ENCODE peak calls at places on chromosomes 5 and 9, in nine cellular contexts. W is type B pancreatic cell; U is NCI-H1417; Q is upper lobe of right lung; K is neural crest cell; B is KG1; L is HS-5; G is stimulated activated CD8-positive, alpha-beta memory T cell treated with anti-CD3 and anti-CD28 coated beads, Interleukin-4, amount 100 ng/mL, for 48 hours; H is AG04450. N is an unnamed sample.

GRCh38 chr5:179393078-179393477 is 47.8 kb upstream of the ADAMTS2 start:
- DNase-seq in G (peak), K (no peak), H (no peak), W (peak), U (no peak), B (no peak), L (peak), Q (no peak), N (no peak)

GRCh38 chr9:98017306-98017705 is 34.2 kb downstream of the ANP32B start:
- DNase-seq in U (no peak), H (no peak), Q (no peak), B (no peak), K (no peak), W (no peak), L (no peak), G (no peak), N (no peak)

GRCh38 chr5:16791036-16791705 is 144.9 kb downstream of the MYO10 start:
- DNase-seq in L (peak), G (peak), B (peak), Q (no peak), H (no peak), W (no peak), U (peak), K (peak), N (no peak)

GRCh38 chr5:72427016-72427415 is 80.2 kb downstream of the ZNF366 start:
- DNase-seq in G (no peak), B (no peak), K (no peak), L (no peak), W (no peak), H (no peak), U (no peak), Q (no peak), N (no peak)

GRCh38 chr5:173859315-173860038 is 28.7 kb upstream of the CPEB4 start:
- DNase-seq in L (no peak), Q (no peak), H (no peak), U (no peak), G (no peak), K (no peak), B (no peak), W (no peak), N (no peak)

GRCh38 chr9:76716270-76716669 is 48.0 kb upstream of the PCA3 start:
- DNase-seq in Q (no peak), G (no peak), L (no peak), H (no peak), K (no peak), U (peak), W (no peak), B (no peak), N (no peak)

GRCh38 chr5:64210866-64211265 is 45.2 kb downstream of the RNF180 start:
- DNase-seq in L (peak), G (no peak), B (no peak), K (no peak), W (no peak), Q (no peak), H (peak), U (no peak), N (no peak)

GRCh38 chr9:127013597-127013996 is 99.0 kb downstream of the RALGPS1 start:
- DNase-seq in B (no peak), Q (no peak), G (no peak), H (no peak), L (no peak), K (no peak), U (no peak), W (no peak), N (no peak)

GRCh38 chr5:113380299-113381014 is 54.3 kb downstream of the TSSK1B start:
- DNase-seq in G (no peak), W (no peak), H (no peak), K (no peak), Q (no peak), L (no peak), U (no peak), B (no peak), N (no peak)

GRCh38 chr5:116650544-116650943 is 75.9 kb upstream of the SEMA6A start:
- DNase-seq in W (no peak), B (no peak), Q (no peak), U (no peak), K (no peak), H (no peak), G (no peak), L (no peak), N (no peak)

GRCh38 chr5:55993013-55993412 is 1.8 kb downstream of the IL6ST start:
- DNase-seq in B (no peak), H (no peak), L (no peak), G (no peak), Q (no peak), U (no peak), W (no peak), K (no peak), N (no peak)

GRCh38 chr5:33148076-33148501 is 292.7 kb upstream of the TARS1 start:
- DNase-seq in W (no peak), H (peak), Q (no peak), K (no peak), B (no peak), G (no peak), U (no peak), L (peak), N (no peak)

GRCh38 chr9:16524823-16525222 is 345.6 kb downstream of the BNC2 start:
- DNase-seq in K (no peak), W (no peak), B (no peak), L (no peak), Q (no peak), G (no peak), H (no peak), U (no peak), N (no peak)

GRCh38 chr5:164573397-164573796 is 1068.0 kb downstream of the MAT2B start:
- DNase-seq in Q (no peak), U (no peak), W (no peak), B (no peak), L (no peak), K (no peak), G (no peak), H (no peak), N (no peak)

GRCh38 chr9:96858018-96858573 is 3.8 kb upstream of the ZNF782 start:
- DNase-seq in H (no peak), K (no peak), W (no peak), B (no peak), U (peak), Q (no peak), L (no peak), G (no peak), N (peak)

GRCh38 chr9:89779416-89779815 is 174.6 kb downstream of the GADD45G start:
- DNase-seq in K (no peak), B (no peak), Q (no peak), U (no peak), W (no peak), L (no peak), H (no peak), G (no peak), N (no peak)

GRCh38 chr5:54895816-54896341 is 89.5 kb downstream of the ESM1 start:
- DNase-seq in W (no peak), U (peak), Q (no peak), L (no peak), H (no peak), B (no peak), K (no peak), G (no peak), N (no peak)

GRCh38 chr9:32399110-32399815 is 14.8 kb downstream of the ACO1 start:
- DNase-seq in U (no peak), Q (no peak), G (no peak), W (no peak), B (no peak), K (no peak), H (no peak), L (no peak), N (no peak)

GRCh38 chr5:126334755-126335154 is 88.5 kb upstream of the GRAMD2B start:
- DNase-seq in W (no peak), Q (no peak), G (no peak), H (no peak), L (no peak), K (no peak), U (no peak), B (no peak), N (no peak)

GRCh38 chr5:179914032-179914755 is 6.5 kb upstream of the TBC1D9B start:
- DNase-seq in Q (no peak), U (no peak), B (no peak), H (no peak), W (no peak), K (no peak), L (peak), G (no peak), N (no peak)

GRCh38 chr5:94761786-94762185 is 143.3 kb downstream of the SLF1 start:
- DNase-seq in H (no peak), G (no peak), U (no peak), K (no peak), Q (no peak), L (no peak), W (no peak), B (no peak), N (no peak)

GRCh38 chr5:170743876-170744212 is 39.7 kb upstream of the GABRP start:
- DNase-seq in G (no peak), K (no peak), W (no peak), Q (no peak), L (no peak), U (no peak), B (no peak), H (no peak), N (no peak)

GRCh38 chr5:164013077-164013670 is 507.8 kb downstream of the MAT2B start:
- DNase-seq in L (peak), G (peak), K (peak), B (peak), Q (no peak), W (no peak), U (no peak), H (peak), N (peak)

GRCh38 chr5:74903165-74903787 is 37.1 kb upstream of the FAM169A start:
- DNase-seq in K (peak), B (no peak), U (no peak), G (peak), Q (peak), W (no peak), L (no peak), H (no peak), N (no peak)

GRCh38 chr5:77322406-77322805 is 111.9 kb downstream of the PDE8B start:
- DNase-seq in U (no peak), K (no peak), H (no peak), Q (no peak), B (no peak), W (no peak), L (no peak), G (no peak), N (no peak)

GRCh38 chr5:2388005-2388361 is 363.5 kb downstream of the IRX2 start:
- DNase-seq in K (no peak), G (no peak), W (no peak), U (no peak), H (no peak), B (no peak), L (no peak), Q (no peak), N (no peak)

GRCh38 chr9:133605446-133605845 is 3.7 kb downstream of the FAM163B start:
- DNase-seq in Q (no peak), G (no peak), H (no peak), K (no peak), L (no peak), B (no peak), W (no peak), U (no peak), N (no peak)

N was measured in GF-D8.